ENCODE peak calls at places on chromosomes 16 and 17, in nine cellular contexts. D is fibroblast of lung, L is testis, I is PC-3, J is dorsolateral prefrontal cortex, H is HAP-1, O is fibroblast of pulmonary artery, N is H7, R is HCT116. U is an unnamed sample.

GRCh38 chr16:1491327-1491726 is 1.8 kb upstream of the TELO2 start:
- DNase-seq in D (no peak), J (no peak), N (no peak), I (no peak), H (no peak), L (no peak), R (no peak), O (no peak), U (no peak)

GRCh38 chr17:78839762-78840529 is 668 bp downstream of the USP36 start:
- DNase-seq in D (peak), O (peak), R (no peak), L (peak), I (peak), N (peak), H (peak), J (no peak), U (peak)

GRCh38 chr17:19553036-19553435 is 19.4 kb downstream of the SLC47A1 start:
- DNase-seq in O (no peak), N (no peak), H (no peak), L (no peak), J (no peak), I (no peak), R (no peak), D (no peak), U (no peak)

GRCh38 chr16:4659363-4660353 is 33.7 kb upstream of the NUDT16L1 start:
- DNase-seq in R (no peak), L (no peak), O (no peak), D (no peak), H (no peak), J (no peak), N (no peak), I (no peak), U (no peak)

GRCh38 chr17:59406808-59407381 is 75.4 kb downstream of the YPEL2 start:
- DNase-seq in H (no peak), D (peak), I (peak), J (no peak), L (no peak), R (no peak), N (no peak), O (peak), U (no peak)

GRCh38 chr16:85360323-85361277 is 248.3 kb upstream of the CIBAR2 start:
- DNase-seq in O (no peak), N (no peak), J (no peak), R (no peak), L (no peak), D (no peak), H (no peak), I (no peak), U (peak)

GRCh38 chr17:69059458-69060205 is 1.1 kb downstream of the ABCA9 start:
- DNase-seq in H (no peak), L (no peak), J (no peak), I (no peak), R (no peak), D (no peak), N (no peak), O (peak), U (no peak)

GRCh38 chr16:85995591-85996461 is 96.9 kb downstream of the IRF8 start:
- DNase-seq in H (no peak), I (no peak), L (no peak), O (no peak), J (no peak), R (no peak), N (no peak), D (no peak), U (no peak)

GRCh38 chr17:2174471-2175293 is 119.8 kb downstream of the HIC1 start:
- DNase-seq in N (no peak), I (no peak), J (no peak), R (no peak), D (peak), L (peak), H (no peak), O (peak), U (peak)

GRCh38 chr17:30922235-30922993 is 669 bp downstream of the ADAP2 start:
- DNase-seq in O (no peak), J (no peak), N (peak), D (no peak), L (no peak), I (no peak), R (no peak), H (peak), U (peak)

GRCh38 chr16:88077328-88078108 is 126.3 kb downstream of the BANP start:
- DNase-seq in D (no peak), N (no peak), H (no peak), J (no peak), O (no peak), L (no peak), I (no peak), R (no peak), U (no peak)

GRCh38 chr16:69143116-69143515 is 10.7 kb downstream of the UTP4 start:
- DNase-seq in N (no peak), H (peak), R (no peak), I (no peak), J (no peak), L (no peak), O (peak), D (no peak), U (no peak)

GRCh38 chr16:83574388-83574787 is 233.4 kb upstream of the HSBP1 start:
- DNase-seq in R (peak), H (no peak), L (no peak), D (peak), J (no peak), O (peak), N (peak), I (peak), U (no peak)

GRCh38 chr16:769201-769769 is 8.8 kb downstream of the MSLN start:
- DNase-seq in D (no peak), J (no peak), H (no peak), I (no peak), N (peak), L (no peak), R (no peak), O (no peak), U (no peak)

DNA sequence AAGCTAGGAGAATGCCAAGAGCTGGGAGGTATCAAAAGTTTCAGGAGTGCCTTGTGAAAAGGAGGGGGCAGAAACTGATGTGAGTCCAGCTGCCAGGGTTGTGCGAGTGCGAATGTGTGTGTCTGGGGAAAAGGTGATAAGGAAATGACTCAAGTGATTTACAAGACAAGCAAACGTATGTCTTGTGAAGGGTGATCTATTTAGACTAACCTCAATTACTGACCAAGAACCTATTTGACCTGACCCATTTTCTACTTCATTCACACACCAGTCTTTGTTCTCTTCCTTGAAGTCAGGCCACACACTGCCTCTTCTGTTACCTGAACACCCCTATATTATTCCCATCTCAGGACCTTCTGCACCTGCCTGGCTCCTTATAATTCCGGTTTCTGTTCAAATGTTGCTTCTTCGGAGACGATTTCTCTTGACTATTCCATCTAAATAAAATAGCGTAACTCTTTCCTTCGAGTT is 1.0 kb downstream of the GDE1 start:
- DNase-seq in J (no peak), L (no peak), I (peak), H (peak), D (peak), R (no peak), N (no peak), O (peak), U (no peak)
- H3K4me3 ChIP-seq in J (peak), L (peak), I (peak), H (peak), D (peak), R (peak), N (peak), O (peak), U (peak)

DNA sequence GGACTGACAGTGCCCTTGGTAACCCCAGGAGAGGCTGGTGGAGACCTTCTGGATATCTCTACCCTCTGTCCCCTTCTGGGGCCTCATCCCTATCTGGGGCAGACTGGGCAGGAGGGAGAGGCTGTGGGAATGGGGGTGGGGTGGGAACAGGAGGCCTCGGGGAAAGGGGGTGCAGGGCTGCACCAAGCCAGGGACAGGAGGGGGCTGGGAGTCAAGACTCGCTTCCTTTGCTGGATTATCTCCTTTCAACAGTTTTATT is 24.8 kb downstream of the G6PC3 start:
- DNase-seq in I (no peak), D (no peak), N (no peak), O (no peak), L (no peak), H (no peak), R (no peak), J (no peak), U (no peak)
- H3K4me3 ChIP-seq in I (peak), D (no peak), N (no peak), O (no peak), L (no peak), H (no peak), R (peak), J (no peak), U (peak)

GRCh38 chr16:14509675-14510132 is 120.4 kb downstream of the PARN start:
- DNase-seq in R (no peak), D (no peak), L (no peak), I (no peak), N (peak), H (no peak), O (peak), J (no peak), U (no peak)
- H3K4me3 ChIP-seq in R (no peak), D (no peak), L (no peak), I (no peak), N (no peak), H (no peak), O (no peak), J (no peak), U (no peak)

GRCh38 chr17:9792181-9792840 is 919 bp upstream of the DHRS7C start:
- DNase-seq in I (no peak), L (no peak), H (no peak), D (no peak), N (no peak), J (no peak), O (no peak), R (no peak), U (no peak)
- H3K4me3 ChIP-seq in I (no peak), L (no peak), H (no peak), D (no peak), N (no peak), J (no peak), O (no peak), R (no peak), U (no peak)

GRCh38 chr16:66270333-66270927 is 96.1 kb upstream of the CDH5 start:
- DNase-seq in L (peak), D (peak), N (peak), H (peak), I (peak), J (peak), R (peak), O (peak), U (peak)
- H3K4me3 ChIP-seq in L (peak), D (no peak), N (peak), H (no peak), I (peak), J (peak), R (peak), O (no peak), U (peak)

GRCh38 chr16:81480856-81481821 is 36.5 kb downstream of the CMIP start:
- DNase-seq in N (no peak), R (no peak), O (peak), D (peak), L (peak), I (no peak), J (no peak), H (no peak), U (peak)
- H3K4me3 ChIP-seq in N (no peak), R (no peak), O (no peak), D (no peak), L (no peak), I (no peak), J (no peak), H (no peak), U (no peak)

U was measured in upper lobe of right lung.